ENCODE peak calls at places on chromosome 6, in seven cellular contexts. One of them, this sample, is unnamed.

GRCh38 chr6:157285422-157285779 is 37.9 kb downstream of the TMEM242 start:
- DNase-seq in HT-29: no peak
- DNase-seq in iPS-NIHi11: no peak
- DNase-seq in ecto neural progenitor cell: no peak
- DNase-seq in AG08395: no peak
- DNase-seq in NCI-H1417: no peak
- DNase-seq in fibroblast of gingiva: no peak
- DNase-seq in this sample: no peak

GRCh38 chr6:30647039-30647801 is at the start of gene C6orf136:
- DNase-seq in iPS-NIHi11: peak; percentile 97
- DNase-seq in NCI-H1417: peak; percentile 95
- DNase-seq in fibroblast of gingiva: peak; percentile 89
- DNase-seq in AG08395: peak; percentile 81
- DNase-seq in HT-29: peak; percentile 91
- DNase-seq in ecto neural progenitor cell: peak; percentile 94
- DNase-seq in this sample: peak; percentile 91

GRCh38 chr6:29989211-29989610 is 46.9 kb downstream of the HLA-A start:
- DNase-seq in fibroblast of gingiva: no peak
- DNase-seq in AG08395: no peak
- DNase-seq in ecto neural progenitor cell: no peak
- DNase-seq in iPS-NIHi11: no peak
- DNase-seq in NCI-H1417: no peak
- DNase-seq in HT-29: no peak
- DNase-seq in this sample: no peak

GRCh38 chr6:97215157-97215769 is 67.8 kb downstream of the MMS22L start:
- DNase-seq in NCI-H1417: no peak
- DNase-seq in AG08395: peak; percentile 77
- DNase-seq in HT-29: peak; percentile 53
- DNase-seq in iPS-NIHi11: peak; percentile 31
- DNase-seq in ecto neural progenitor cell: peak; percentile 52
- DNase-seq in fibroblast of gingiva: peak; percentile 66
- DNase-seq in this sample: peak; percentile 22

GRCh38 chr6:105994522-105995402 is 91.4 kb upstream of the PRDM1 start:
- DNase-seq in ecto neural progenitor cell: peak; percentile 77
- DNase-seq in HT-29: peak; percentile 33
- DNase-seq in iPS-NIHi11: peak; percentile 55
- DNase-seq in AG08395: peak; percentile 72
- DNase-seq in NCI-H1417: no peak
- DNase-seq in fibroblast of gingiva: peak; percentile 79
- DNase-seq in this sample: peak; percentile 41

GRCh38 chr6:133130863-133131262 is 110.3 kb upstream of the EYA4 start:
- DNase-seq in iPS-NIHi11: peak; percentile 51
- DNase-seq in HT-29: peak; percentile 79
- DNase-seq in AG08395: no peak
- DNase-seq in fibroblast of gingiva: no peak
- DNase-seq in NCI-H1417: peak; percentile 12
- DNase-seq in ecto neural progenitor cell: no peak
- DNase-seq in this sample: peak; percentile 15

GRCh38 chr6:150142304-150142656 is 564 bp upstream of the PPP1R14C start:
- DNase-seq in AG08395: peak; percentile 48
- DNase-seq in fibroblast of gingiva: peak; percentile 51
- DNase-seq in iPS-NIHi11: no peak
- DNase-seq in ecto neural progenitor cell: no peak
- DNase-seq in HT-29: no peak
- DNase-seq in NCI-H1417: no peak
- DNase-seq in this sample: peak; percentile 25

GRCh38 chr6:10315034-10315433 is 99.8 kb downstream of the TFAP2A start:
- DNase-seq in fibroblast of gingiva: no peak
- DNase-seq in AG08395: no peak
- DNase-seq in HT-29: no peak
- DNase-seq in NCI-H1417: no peak
- DNase-seq in iPS-NIHi11: peak; percentile 65
- DNase-seq in ecto neural progenitor cell: peak; percentile 70
- DNase-seq in this sample: no peak

GRCh38 chr6:431986-432385 is 40.4 kb downstream of the IRF4 start:
- DNase-seq in NCI-H1417: no peak
- DNase-seq in AG08395: no peak
- DNase-seq in iPS-NIHi11: no peak
- DNase-seq in HT-29: no peak
- DNase-seq in fibroblast of gingiva: no peak
- DNase-seq in ecto neural progenitor cell: no peak
- DNase-seq in this sample: no peak

GRCh38 chr6:154394571-154394970 is 38.0 kb upstream of the IPCEF1 start:
- DNase-seq in iPS-NIHi11: no peak
- DNase-seq in ecto neural progenitor cell: no peak
- DNase-seq in fibroblast of gingiva: no peak
- DNase-seq in AG08395: no peak
- DNase-seq in NCI-H1417: no peak
- DNase-seq in HT-29: no peak
- DNase-seq in this sample: no peak

GRCh38 chr6:136846046-136846445 is 23.7 kb downstream of the PEX7 start:
- DNase-seq in iPS-NIHi11: peak; percentile 72
- DNase-seq in HT-29: peak; percentile 37
- DNase-seq in ecto neural progenitor cell: no peak
- DNase-seq in AG08395: peak; percentile 32
- DNase-seq in NCI-H1417: peak; percentile 39
- DNase-seq in fibroblast of gingiva: peak; percentile 61
- DNase-seq in this sample: peak; percentile 54

GRCh38 chr6:11810854-11811643 is 32.4 kb upstream of the ADTRP start:
- DNase-seq in AG08395: no peak
- DNase-seq in iPS-NIHi11: no peak
- DNase-seq in fibroblast of gingiva: no peak
- DNase-seq in ecto neural progenitor cell: no peak
- DNase-seq in NCI-H1417: peak; percentile 9
- DNase-seq in HT-29: no peak
- DNase-seq in this sample: no peak

GRCh38 chr6:138157986-138158638 is 3.6 kb upstream of the ARFGEF3 start:
- DNase-seq in ecto neural progenitor cell: no peak
- DNase-seq in fibroblast of gingiva: no peak
- DNase-seq in NCI-H1417: peak; percentile 23
- DNase-seq in iPS-NIHi11: no peak
- DNase-seq in AG08395: no peak
- DNase-seq in HT-29: peak; percentile 3
- DNase-seq in this sample: no peak

This sample was measured in NCI-H2081.